ENCODE peak calls at places on chromosomes 12 and 14, in seven cellular contexts. H is effector memory CD4-positive, alpha-beta T cell; S is mucosa of descending colon; G is stromal cell of bone marrow; U is H9; D is cardiac fibroblast; E is heart right ventricle. K is an unnamed sample.

GRCh38 chr12:31999692-32000091 is 40.5 kb downstream of the RESF1 start:
- DNase-seq in H (no peak), U (no peak), E (no peak), S (no peak), D (no peak), G (no peak), K (no peak)

GRCh38 chr12:1502441-1502785 is 92.0 kb downstream of the FBXL14 start:
- DNase-seq in G (no peak), D (peak; percentile 60), S (no peak), U (peak; percentile 21), H (no peak), E (no peak), K (peak; percentile 17)

GRCh38 chr12:108821407-108822397 is 35.7 kb downstream of the SSH1 start:
- DNase-seq in U (no peak), D (peak; percentile 32), E (no peak), S (no peak), H (no peak), G (no peak), K (no peak)

GRCh38 chr12:39028382-39028781 is 123.0 kb upstream of the CPNE8 start:
- DNase-seq in D (no peak), E (no peak), U (no peak), G (no peak), H (no peak), S (no peak), K (no peak)

GRCh38 chr12:87163122-87163521 is 866.1 kb downstream of the C12orf50 start:
- DNase-seq in G (no peak), U (no peak), D (no peak), E (no peak), S (no peak), H (no peak), K (no peak)

GRCh38 chr12:31002361-31002725 is 71.3 kb upstream of the DDX11 start:
- DNase-seq in D (no peak), H (no peak), S (no peak), U (no peak), E (no peak), G (no peak), K (peak; percentile 57)

GRCh38 chr12:80778005-80778541 is 61.4 kb downstream of the MYF5 start:
- DNase-seq in S (no peak), G (peak; percentile 97), H (no peak), U (no peak), E (no peak), D (peak; percentile 96), K (peak; percentile 71)

GRCh38 chr12:60874091-60874490 is 1278.3 kb downstream of the SLC16A7 start:
- DNase-seq in D (no peak), G (no peak), S (no peak), H (no peak), E (no peak), U (no peak), K (no peak)

GRCh38 chr12:52254965-52255751 is 19.3 kb upstream of the KRT86 start:
- DNase-seq in U (no peak), G (no peak), H (no peak), S (no peak), E (no peak), D (no peak), K (peak; percentile 40)

GRCh38 chr12:106917503-106917902 is 38.2 kb upstream of the TMEM263 start:
- DNase-seq in H (no peak), E (no peak), D (peak; percentile 51), S (no peak), G (no peak), U (no peak), K (no peak)

GRCh38 chr12:92702754-92703679 is at the start of gene PLEKHG7:
- DNase-seq in S (peak; percentile 56), H (no peak), G (no peak), U (no peak), E (no peak), D (no peak), K (no peak)

GRCh38 chr12:117686911-117687377 is 281.8 kb downstream of the KSR2 start:
- DNase-seq in D (peak; percentile 2), E (no peak), U (no peak), H (no peak), S (peak; percentile 55), G (peak; percentile 83), K (peak; percentile 37)

GRCh38 chr12:32051511-32052299 is 54.9 kb upstream of the BICD1 start:
- DNase-seq in S (no peak), H (no peak), D (peak; percentile 83), U (no peak), E (no peak), G (peak; percentile 85), K (peak; percentile 34)

GRCh38 chr14:81686512-81686911 is 152.9 kb upstream of the SEL1L start:
- DNase-seq in U (no peak), E (no peak), G (no peak), S (no peak), D (no peak), H (no peak), K (no peak)

GRCh38 chr12:57435288-57435687 is 704 bp downstream of the INHBC start:
- DNase-seq in E (no peak), D (no peak), S (no peak), U (no peak), G (no peak), H (no peak), K (no peak)

GRCh38 chr14:105519946-105520698 is 6.3 kb upstream of the TMEM121 start:
- DNase-seq in S (no peak), U (no peak), G (no peak), H (no peak), D (no peak), E (no peak), K (no peak)

GRCh38 chr12:8078400-8078799 is 3.7 kb upstream of the NECAP1 start:
- DNase-seq in H (peak; percentile 48), U (peak; percentile 62), D (peak; percentile 84), E (no peak), S (no peak), G (peak; percentile 41), K (no peak)

GRCh38 chr12:2998789-2999264 is 39.6 kb downstream of the TEAD4 start:
- DNase-seq in U (peak; percentile 86), S (peak; percentile 30), H (no peak), G (peak; percentile 66), D (peak; percentile 71), E (peak; percentile 56), K (no peak)

GRCh38 chr14:20485900-20486299 is 16.7 kb downstream of the PNP start:
- DNase-seq in H (no peak), D (no peak), E (no peak), U (peak; percentile 43), S (no peak), G (no peak), K (no peak)

GRCh38 chr12:47527816-47528215 is 178.0 kb downstream of the RPAP3 start:
- DNase-seq in S (no peak), E (no peak), G (no peak), D (peak; percentile 20), U (no peak), H (no peak), K (no peak)

K was measured in lower leg skin.